ENCODE peak calls at places on chromosomes 7 and 10, in five cellular contexts. M is heart left ventricle; N is central memory CD4-positive, alpha-beta T cell; R is coronary artery; O is cerebellum. C is an unnamed sample.

GRCh38 chr7:73828107-73828803 is 2.5 kb upstream of the CLDN4 start:
- DNase-seq in M (no peak), N (no peak), R (no peak), O (peak), C (peak)

GRCh38 chr10:126131338-126131737 is 235.0 kb downstream of the FANK1 start:
- DNase-seq in M (no peak), N (no peak), R (no peak), O (no peak), C (no peak)

GRCh38 chr7:3482147-3482921 is 181.3 kb downstream of the SDK1 start:
- DNase-seq in M (no peak), N (no peak), R (no peak), O (no peak), C (peak)

GRCh38 chr10:91683976-91684375 is 51.1 kb upstream of the PPP1R3C start:
- DNase-seq in M (no peak), N (no peak), R (no peak), O (no peak), C (peak)

GRCh38 chr10:74145133-74145532 is 5.5 kb downstream of the AP3M1 start:
- DNase-seq in M (no peak), N (no peak), R (no peak), O (no peak), C (no peak)

GRCh38 chr7:37706807-37707206 is 23.2 kb downstream of the GPR141 start:
- DNase-seq in M (no peak), N (no peak), R (no peak), O (no peak), C (no peak)

GRCh38 chr10:131205556-131205955 is 106.0 kb downstream of the TCERG1L start:
- DNase-seq in M (no peak), N (no peak), R (peak), O (no peak), C (peak)

GRCh38 chr10:14945097-14945496 is 8.8 kb downstream of the DCLRE1C start:
- DNase-seq in M (no peak), N (no peak), R (no peak), O (no peak), C (no peak)

GRCh38 chr7:114048386-114049235 is 129.8 kb upstream of the PPP1R3A start:
- DNase-seq in M (no peak), N (peak), R (no peak), O (no peak), C (no peak)

GRCh38 chr10:111126981-111127848 is 50.4 kb downstream of the ADRA2A start:
- DNase-seq in M (no peak), N (no peak), R (peak), O (no peak), C (no peak)

C was measured in cerebellar cortex.